ENCODE peak calls at places on chromosomes 13 and 19, in four cellular contexts. H is HCT116, B is K562, P is HepG2. O is an unnamed sample. For H3K4me1, the result is how much of the 10 kb centered on the place peaks cover.

GRCh38 chr13:46641274-46642081 is 88.5 kb downstream of the LRCH1 start:
- DNase-seq in H (no peak), B (no peak), P (no peak), O (no peak)

GRCh38 chr19:38870612-38871011 is 7.5 kb downstream of the RINL start:
- DNase-seq in H (no peak), P (no peak), B (no peak), O (no peak)

GRCh38 chr13:69155136-69155535 is 952.5 kb upstream of the ATXN8OS start:
- DNase-seq in P (no peak), B (no peak), H (no peak), O (no peak)

GRCh38 chr19:4523306-4524110 is 5.2 kb upstream of the PLIN4 start:
- DNase-seq in B (peak), H (peak), P (peak), O (peak)

GRCh38 chr19:47497073-47497766 is 13.2 kb upstream of the KPTN start:
- DNase-seq in H (no peak), P (no peak), B (peak), O (no peak)

GRCh38 chr19:30102666-30103065 is 160.6 kb downstream of the URI1 start:
- DNase-seq in B (no peak), H (no peak), P (no peak), O (no peak)

GRCh38 chr19:55053735-55054134 is 9.2 kb downstream of the RDH13 start:
- DNase-seq in B (no peak), H (no peak), P (no peak), O (no peak)

GRCh38 chr19:1261512-1261862 is 7.6 kb upstream of the CIRBP start:
- DNase-seq in B (no peak), P (no peak), H (no peak), O (no peak)

GRCh38 chr19:49581007-49581508 is at the start of gene PRRG2:
- DNase-seq in H (peak), P (no peak), B (peak), O (no peak)

GRCh38 chr13:30880151-30880551 is 25.9 kb upstream of the MEDAG start:
- DNase-seq in H (no peak), P (no peak), B (no peak), O (no peak)

GRCh38 chr13:114027046-114027760 is 53.3 kb upstream of the C13orf46 start:
- DNase-seq in B (no peak), P (no peak), H (no peak), O (no peak)

GRCh38 chr13:38166121-38166520 is 183.5 kb upstream of the UFM1 start:
- DNase-seq in B (no peak), H (no peak), P (no peak), O (no peak)

GRCh38 chr13:28568286-28568685 is 73.4 kb upstream of the FLT1 start:
- DNase-seq in P (no peak), B (peak), H (no peak), O (no peak)

DNA sequence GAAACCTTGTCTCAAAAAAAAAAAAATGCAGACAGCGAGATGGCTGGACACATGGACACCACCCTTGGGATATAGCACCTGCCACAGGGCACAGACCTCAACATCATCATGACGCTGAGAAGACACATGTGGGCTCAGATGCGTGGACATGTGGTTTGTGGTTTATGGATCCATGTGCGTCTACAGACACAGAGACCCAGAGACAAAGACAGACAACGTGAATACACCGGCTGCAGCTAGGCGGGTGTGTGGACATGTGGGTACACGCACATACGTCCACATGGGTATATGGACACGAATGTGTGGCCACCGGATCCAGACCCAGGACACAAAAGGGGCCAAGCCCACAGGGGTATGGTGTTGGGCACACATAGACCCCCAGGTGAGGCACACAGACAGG is 1.3 kb downstream of the TNFSF14 start:
- DNase-seq in H (no peak), P (no peak), B (no peak), O (no peak)
- H3K4me1 ChIP-seq in H (under half), P (under half), B (under half), O (under half)

DNA sequence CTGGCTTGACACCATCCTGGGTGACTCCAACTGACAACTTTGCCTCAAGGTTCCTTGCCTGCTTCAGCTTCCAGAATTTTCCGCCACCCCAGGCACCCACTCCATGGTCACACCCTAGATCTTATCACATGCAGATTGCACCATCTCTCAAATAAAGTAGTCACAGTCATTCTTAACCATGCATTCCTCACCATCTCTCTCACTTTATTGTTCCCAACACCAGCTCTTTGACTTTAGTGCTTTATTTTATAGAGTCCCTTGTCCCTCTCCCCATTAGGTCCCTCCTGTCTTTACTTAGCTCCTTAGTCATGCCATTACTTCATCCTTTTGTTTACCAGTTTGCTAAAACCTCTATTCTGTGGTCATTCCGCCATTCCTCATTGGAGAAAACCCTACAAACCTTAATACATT is 351.7 kb downstream of the SPRY2 start:
- DNase-seq in H (no peak), B (no peak), P (no peak), O (no peak)
- TF ChIP-seq SIN3A in H (no peak), B (no peak), P (no peak), O (no peak)

DNA sequence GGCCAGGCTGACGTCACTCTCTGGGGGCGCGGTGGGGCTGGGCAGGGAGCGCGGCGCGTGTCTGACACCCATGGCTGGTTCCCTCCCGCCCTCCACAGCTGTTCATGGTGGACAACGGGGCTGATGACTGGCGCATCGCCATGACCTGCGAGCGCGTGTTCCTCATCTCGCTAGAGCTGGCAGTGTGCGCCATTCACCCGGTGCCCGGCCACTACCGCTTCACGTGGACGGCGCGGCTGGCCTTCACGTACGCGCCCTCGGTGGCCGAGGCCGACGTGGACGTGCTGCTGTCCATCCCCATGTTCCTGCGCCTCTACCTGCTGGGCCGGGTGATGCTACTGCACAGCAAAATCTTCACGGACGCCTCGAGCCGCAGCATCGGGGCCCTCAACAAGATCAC is 14.7 kb downstream of the KCNN1 start:
- DNase-seq in B (no peak), P (no peak), H (no peak), O (no peak)
- TF ChIP-seq TCF7L2 in B (no peak), P (no peak), H (no peak), O (no peak)

GRCh38 chr19:27759896-27760295 is 1453.1 kb downstream of the UQCRFS1 start:
- DNase-seq in H (no peak), P (no peak), B (no peak), O (no peak)
- H3K4me1 ChIP-seq in H (under half), P (under half), B (under half), O (under half)

O was measured in Panc1.